ENCODE peak calls at places on chromosomes 3 and 15, in nine cellular contexts. R is RPMI7951; A is GM19239; U is NCI-H345; O is GDM1; M is ELR; F is skeletal muscle cell; N is posterior cingulate gyrus; E is stimulated activated CD8-positive, alpha-beta memory T cell treated with anti-CD3 and anti-CD28 coated beads, Interleukin-2, amount 100 ng/mL, for 48 hours. V is an unnamed sample.

GRCh38 chr15:75235051-75235673 is 23.0 kb upstream of the GOLGA6C start:
- DNase-seq in U (no peak), R (no peak), M (no peak), N (peak), F (no peak), O (no peak), E (no peak), A (no peak), V (no peak)

GRCh38 chr15:65309882-65310418 is 5.5 kb downstream of the RNU5B-1 start:
- DNase-seq in E (no peak), M (no peak), F (no peak), U (no peak), N (no peak), O (no peak), R (no peak), A (no peak), V (no peak)

GRCh38 chr3:127709320-127710060 is 36.7 kb downstream of the ABTB1 start:
- DNase-seq in N (no peak), O (no peak), F (no peak), R (peak), E (no peak), M (peak), A (no peak), U (no peak), V (no peak)

GRCh38 chr15:85500060-85500708 is 119.8 kb downstream of the AKAP13 start:
- DNase-seq in E (no peak), F (no peak), R (no peak), A (no peak), U (no peak), O (no peak), N (no peak), M (no peak), V (no peak)

GRCh38 chr3:188605960-188606359 is 452.0 kb downstream of the LPP start:
- DNase-seq in A (no peak), M (no peak), O (no peak), F (no peak), R (peak), E (no peak), U (no peak), N (no peak), V (no peak)

GRCh38 chr3:196694941-196695848 is 16.9 kb downstream of the CEP19 start:
- DNase-seq in O (no peak), E (peak), R (no peak), A (no peak), F (no peak), M (no peak), N (no peak), U (no peak), V (no peak)

GRCh38 chr3:45706133-45706808 is 17.1 kb downstream of the SACM1L start:
- DNase-seq in N (no peak), E (no peak), A (no peak), F (no peak), M (no peak), U (no peak), R (no peak), O (no peak), V (no peak)

GRCh38 chr15:55289573-55290360 is at the start of gene RAB27A:
- DNase-seq in A (peak), F (no peak), E (peak), N (no peak), R (peak), U (peak), O (peak), M (peak), V (no peak)

GRCh38 chr3:79534732-79535131 is 233.1 kb downstream of the ROBO1 start:
- DNase-seq in O (no peak), A (no peak), F (no peak), R (no peak), U (no peak), N (no peak), M (peak), E (no peak), V (no peak)

GRCh38 chr15:45919806-45920205 is 285.0 kb downstream of the SQOR start:
- DNase-seq in U (no peak), O (no peak), A (no peak), R (peak), N (no peak), F (peak), E (no peak), M (peak), V (no peak)

GRCh38 chr3:29764059-29764458 is 483.2 kb downstream of the RBMS3 start:
- DNase-seq in U (no peak), N (no peak), O (no peak), F (peak), A (no peak), M (peak), E (no peak), R (peak), V (no peak)

GRCh38 chr3:119885746-119886530 is 104.0 kb downstream of the NR1I2 start:
- DNase-seq in N (no peak), F (no peak), M (peak), O (no peak), A (no peak), E (no peak), R (peak), U (no peak), V (no peak)

GRCh38 chr15:35439291-35439690 is 106.7 kb downstream of the DPH6 start:
- DNase-seq in N (no peak), A (no peak), M (peak), R (peak), E (no peak), U (no peak), O (no peak), F (peak), V (no peak)

GRCh38 chr15:99686290-99686689 is 46.9 kb downstream of the LYSMD4 start:
- DNase-seq in M (no peak), R (no peak), N (no peak), U (no peak), A (no peak), E (no peak), F (no peak), O (no peak), V (no peak)

GRCh38 chr15:89743594-89743993 is 7.5 kb downstream of the MESP1 start:
- DNase-seq in F (no peak), U (no peak), O (no peak), E (no peak), N (no peak), M (peak), A (no peak), R (peak), V (no peak)

GRCh38 chr3:116348216-116348615 is 97.1 kb downstream of the LSAMP start:
- DNase-seq in E (no peak), R (no peak), N (no peak), U (no peak), F (no peak), M (no peak), A (no peak), O (no peak), V (no peak)

GRCh38 chr15:99076109-99076508 is 28.8 kb upstream of the SYNM start:
- DNase-seq in O (no peak), E (no peak), N (no peak), A (no peak), M (no peak), U (no peak), F (no peak), R (no peak), V (no peak)